ENCODE peak calls at places on chromosomes 7 and 10, in seven cellular contexts. H, B, K, Q, N, X and O are unnamed samples. For H3K4me1, the result is how much of the 10 kb centered on the place peaks cover.

GRCh38 chr7:99623091-99623693 is 6.4 kb downstream of the ZSCAN25 start:
- DNase-seq in H (peak), B (peak), K (no peak), Q (no peak), N (no peak), X (no peak), O (no peak)

GRCh38 chr7:152411389-152411788 is 24.4 kb downstream of the KMT2C start:
- DNase-seq in H (no peak), B (no peak), K (no peak), Q (peak), N (no peak), X (no peak), O (no peak)

GRCh38 chr7:150924256-150924851 is 53.8 kb downstream of the KCNH2 start:
- DNase-seq in H (no peak), B (no peak), K (no peak), Q (no peak), N (no peak), X (no peak), O (no peak)

GRCh38 chr7:3068568-3068967 is 24.9 kb upstream of the CARD11 start:
- DNase-seq in H (no peak), B (no peak), K (no peak), Q (no peak), N (no peak), X (no peak), O (no peak)

GRCh38 chr7:67618569-67619543 is 622.2 kb downstream of the TYW1 start:
- DNase-seq in H (peak), B (no peak), K (no peak), Q (peak), N (no peak), X (no peak), O (peak)

GRCh38 chr10:95814011-95814727 is 58.2 kb downstream of the ENTPD1 start:
- DNase-seq in H (peak), B (peak), K (no peak), Q (no peak), N (peak), X (peak), O (peak)

GRCh38 chr7:47902013-47902412 is 46.3 kb downstream of the PKD1L1 start:
- DNase-seq in H (no peak), B (no peak), K (no peak), Q (no peak), N (no peak), X (no peak), O (no peak)

GRCh38 chr10:102645388-102645740 is 1.1 kb downstream of the TRIM8 start:
- DNase-seq in H (peak), B (peak), K (peak), Q (no peak), N (peak), X (peak), O (no peak)

GRCh38 chr7:43869898-43870240 is 552 bp upstream of the MRPS24 start:
- DNase-seq in H (peak), B (peak), K (no peak), Q (no peak), N (peak), X (peak), O (peak)

GRCh38 chr7:1925973-1926907 is 256.2 kb downstream of the ELFN1 start:
- DNase-seq in H (no peak), B (no peak), K (no peak), Q (no peak), N (no peak), X (no peak), O (no peak)

GRCh38 chr7:24706211-24707165 is 50.8 kb downstream of the GSDME start:
- DNase-seq in H (no peak), B (no peak), K (no peak), Q (no peak), N (no peak), X (no peak), O (no peak)

DNA sequence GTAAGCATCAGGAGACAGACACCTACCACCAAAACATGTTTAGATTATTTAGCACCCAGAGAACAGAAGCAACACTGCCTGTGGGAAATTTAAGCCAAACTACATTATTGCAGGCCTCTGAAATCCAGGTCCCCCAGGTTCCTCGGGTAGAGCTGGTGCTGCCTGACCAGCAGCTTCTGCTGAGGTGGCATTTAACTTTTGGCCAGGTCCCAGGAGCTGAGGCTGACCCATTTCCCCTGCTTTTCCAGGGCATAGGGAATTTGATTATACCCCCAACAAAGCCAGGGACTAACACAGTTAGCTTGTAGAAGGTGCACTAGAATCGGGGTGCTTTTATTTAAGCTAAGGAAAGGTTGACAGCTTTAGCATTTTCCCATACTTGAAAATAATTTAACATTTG is 4.7 kb downstream of the LRRC4 start:
- DNase-seq in H (no peak), B (no peak), K (no peak), Q (no peak), N (no peak), X (no peak), O (no peak)
- H3K4me1 ChIP-seq in H (under half), B (under half), K (under half), Q (under half), N (under half), X (half or more), O (under half)

GRCh38 chr7:98205162-98205845 is 5.9 kb upstream of the BHLHA15 start:
- DNase-seq in H (no peak), B (no peak), K (no peak), Q (no peak), N (no peak), X (no peak), O (no peak)

GRCh38 chr7:98204670-98205069 is 6.6 kb upstream of the BHLHA15 start:
- DNase-seq in H (no peak), B (no peak), K (no peak), Q (no peak), N (no peak), X (no peak), O (no peak)

GRCh38 chr7:98202367-98203195 is 8.7 kb upstream of the BHLHA15 start:
- DNase-seq in H (no peak), B (no peak), K (no peak), Q (no peak), N (no peak), X (no peak), O (no peak)

GRCh38 chr7:98203964-98204605 is 7.2 kb upstream of the BHLHA15 start:
- DNase-seq in H (no peak), B (no peak), K (no peak), Q (no peak), N (no peak), X (no peak), O (no peak)

GRCh38 chr7:98203261-98203963 is 7.8 kb upstream of the BHLHA15 start:
- DNase-seq in H (no peak), B (no peak), K (no peak), Q (no peak), N (no peak), X (no peak), O (no peak)
- H3K9ac ChIP-seq in H (no peak), B (no peak), K (no peak), Q (no peak), N (no peak), X (no peak), O (no peak)

GRCh38 chr7:131100357-131101054 is 227.2 kb upstream of the MKLN1 start:
- DNase-seq in H (no peak), B (no peak), K (no peak), Q (no peak), N (no peak), X (no peak), O (no peak)
- H3K4me1 ChIP-seq in H (under half), B (under half), K (under half), Q (under half), N (under half), X (under half), O (under half)

GRCh38 chr10:14476641-14477407 is 146.1 kb upstream of the FRMD4A start:
- DNase-seq in H (peak), B (peak), K (no peak), Q (no peak), N (peak), X (peak), O (peak)
- H3K9ac ChIP-seq in H (no peak), B (peak), K (no peak), Q (no peak), N (no peak), X (no peak), O (no peak)

GRCh38 chr7:140672382-140673062 is at the start of gene ADCK2:
- DNase-seq in H (no peak), B (no peak), K (no peak), Q (peak), N (no peak), X (peak), O (peak)
- H3K4me1 ChIP-seq in H (under half), B (under half), K (under half), Q (under half), N (under half), X (under half), O (under half)

DNA sequence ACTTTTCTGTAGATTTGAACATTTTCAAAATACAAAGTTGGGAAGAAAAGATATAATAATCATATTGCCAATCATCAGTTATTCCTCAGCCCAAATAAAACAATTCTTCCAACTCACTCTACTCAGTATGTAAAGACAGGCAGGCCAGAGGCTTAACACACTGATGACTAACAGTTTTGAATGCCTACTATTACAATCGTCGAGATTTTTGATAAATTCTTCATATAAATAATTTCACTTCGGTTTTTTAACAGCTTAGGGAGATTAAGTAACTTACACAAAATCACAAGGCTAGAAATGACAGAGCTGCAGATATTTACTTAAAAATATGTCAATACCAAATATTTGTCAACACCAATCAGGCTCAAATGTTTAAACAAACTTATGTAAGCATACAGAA is 17.5 kb downstream of the CYTH3 start:
- DNase-seq in H (peak), B (no peak), K (no peak), Q (no peak), N (peak), X (no peak), O (peak)
- H3K9ac ChIP-seq in H (no peak), B (peak), K (no peak), Q (no peak), N (no peak), X (no peak), O (no peak)

DNA sequence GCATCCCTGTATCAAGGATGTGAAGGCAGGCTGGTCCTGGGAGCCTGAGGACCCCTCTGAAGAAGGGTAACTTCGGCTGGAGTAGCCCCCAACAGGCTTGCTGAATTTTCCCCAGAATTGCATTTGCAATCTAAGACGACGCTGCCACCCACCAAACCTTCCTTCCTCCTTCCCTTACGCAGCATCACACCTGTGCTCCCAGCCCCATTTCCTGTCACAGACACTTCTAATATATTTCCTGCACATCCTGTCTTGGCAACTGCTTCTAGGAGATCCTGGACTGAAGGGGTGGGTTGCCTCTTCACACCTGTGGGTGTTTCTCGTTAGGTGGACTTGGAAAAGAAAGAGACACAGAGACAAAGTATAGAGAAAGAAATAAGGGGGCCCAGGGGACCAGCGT is 9.4 kb upstream of the PGAM1 start:
- DNase-seq in H (no peak), B (no peak), K (no peak), Q (no peak), N (no peak), X (no peak), O (no peak)
- H3K4me1 ChIP-seq in H (under half), B (under half), K (under half), Q (under half), N (under half), X (under half), O (under half)

DNA sequence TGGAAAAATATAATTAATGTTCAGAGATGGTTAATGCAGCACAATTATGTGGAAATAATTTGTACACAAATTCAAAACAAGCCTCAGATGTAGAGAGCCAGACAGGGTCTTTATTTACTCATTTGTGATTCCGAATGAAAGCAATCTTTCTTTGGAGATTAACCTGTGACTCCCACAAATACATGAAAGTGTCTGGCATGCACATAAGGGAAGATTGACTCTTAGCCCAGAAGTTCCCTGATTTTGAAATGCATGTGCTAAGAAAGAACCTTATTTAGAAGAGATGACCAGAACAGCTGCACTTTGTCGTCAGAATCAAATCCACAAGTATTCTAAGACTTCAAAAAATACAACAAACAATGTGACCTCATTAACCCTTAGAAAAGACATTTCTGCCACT is 45.1 kb downstream of the RNLS start:
- DNase-seq in H (peak), B (peak), K (no peak), Q (no peak), N (peak), X (no peak), O (peak)
- H3K9ac ChIP-seq in H (no peak), B (no peak), K (no peak), Q (no peak), N (no peak), X (no peak), O (peak)

DNA sequence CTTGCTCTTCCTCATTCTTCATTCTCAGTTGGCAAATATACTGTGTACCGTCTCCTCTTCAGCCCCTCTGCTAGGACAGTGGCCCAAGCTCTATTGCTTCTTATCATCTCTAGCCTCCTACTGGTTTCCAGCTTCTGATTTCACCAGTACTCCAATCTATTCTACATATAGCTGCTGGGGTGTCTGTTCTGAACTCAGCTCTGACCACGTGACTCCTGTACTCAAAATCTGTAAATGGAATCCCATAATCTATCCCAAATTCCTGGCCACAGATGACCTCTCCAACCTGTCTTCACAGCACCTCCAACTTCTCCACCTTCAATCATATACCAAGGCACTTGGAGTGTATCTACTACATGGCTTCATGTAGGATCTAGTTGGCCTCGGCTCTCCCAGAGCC is 152.9 kb downstream of the NRCAM start:
- DNase-seq in H (no peak), B (no peak), K (no peak), Q (no peak), N (no peak), X (no peak), O (no peak)
- H3K4me1 ChIP-seq in H (under half), B (under half), K (under half), Q (under half), N (under half), X (under half), O (half or more)